ENCODE peak calls at places on chromosome 11, in ten cellular contexts. One of them, this sample, is unnamed.

GRCh38 chr11:56545531-56545930 is 2.5 kb upstream of the OR5M11 start:
- DNase-seq in bronchial epithelial cell: no peak
- DNase-seq in endothelial cell: no peak
- DNase-seq in tibial nerve: no peak
- DNase-seq in CD4-positive, alpha-beta T cell: no peak
- DNase-seq in Caco-2: no peak
- DNase-seq in fibroblast of villous mesenchyme: no peak
- DNase-seq in RWPE2: no peak
- DNase-seq in choroid plexus epithelial cell: no peak
- DNase-seq in fibroblast of the aortic adventitia: no peak
- DNase-seq in this sample: no peak

GRCh38 chr11:15800121-15800800 is 556.1 kb downstream of the SOX6 start:
- DNase-seq in choroid plexus epithelial cell: peak
- DNase-seq in bronchial epithelial cell: peak
- DNase-seq in CD4-positive, alpha-beta T cell: no peak
- DNase-seq in RWPE2: peak
- DNase-seq in tibial nerve: peak
- DNase-seq in endothelial cell: no peak
- DNase-seq in Caco-2: no peak
- DNase-seq in fibroblast of the aortic adventitia: peak
- DNase-seq in fibroblast of villous mesenchyme: peak
- DNase-seq in this sample: peak

GRCh38 chr11:100801225-100801999 is 114.3 kb downstream of the ARHGAP42 start:
- DNase-seq in fibroblast of villous mesenchyme: no peak
- DNase-seq in tibial nerve: no peak
- DNase-seq in endothelial cell: no peak
- DNase-seq in bronchial epithelial cell: no peak
- DNase-seq in CD4-positive, alpha-beta T cell: no peak
- DNase-seq in RWPE2: no peak
- DNase-seq in choroid plexus epithelial cell: no peak
- DNase-seq in Caco-2: no peak
- DNase-seq in fibroblast of the aortic adventitia: no peak
- DNase-seq in this sample: no peak

GRCh38 chr11:126766425-126766824 is 234.1 kb downstream of the KIRREL3 start:
- DNase-seq in bronchial epithelial cell: no peak
- DNase-seq in CD4-positive, alpha-beta T cell: no peak
- DNase-seq in Caco-2: no peak
- DNase-seq in RWPE2: no peak
- DNase-seq in tibial nerve: no peak
- DNase-seq in choroid plexus epithelial cell: no peak
- DNase-seq in endothelial cell: no peak
- DNase-seq in fibroblast of the aortic adventitia: no peak
- DNase-seq in fibroblast of villous mesenchyme: no peak
- DNase-seq in this sample: no peak

GRCh38 chr11:108647701-108648527 is 17.0 kb upstream of the DDX10 start:
- DNase-seq in endothelial cell: peak
- DNase-seq in tibial nerve: no peak
- DNase-seq in RWPE2: no peak
- DNase-seq in fibroblast of villous mesenchyme: peak
- DNase-seq in Caco-2: peak
- DNase-seq in fibroblast of the aortic adventitia: peak
- DNase-seq in bronchial epithelial cell: peak
- DNase-seq in CD4-positive, alpha-beta T cell: peak
- DNase-seq in choroid plexus epithelial cell: peak
- DNase-seq in this sample: peak

GRCh38 chr11:35970445-35970844 is 26.6 kb downstream of the LDLRAD3 start:
- DNase-seq in CD4-positive, alpha-beta T cell: no peak
- DNase-seq in tibial nerve: no peak
- DNase-seq in bronchial epithelial cell: no peak
- DNase-seq in fibroblast of villous mesenchyme: no peak
- DNase-seq in RWPE2: no peak
- DNase-seq in fibroblast of the aortic adventitia: no peak
- DNase-seq in endothelial cell: no peak
- DNase-seq in choroid plexus epithelial cell: no peak
- DNase-seq in Caco-2: no peak
- DNase-seq in this sample: no peak

GRCh38 chr11:106152013-106152412 is 74.6 kb downstream of the AASDHPPT start:
- DNase-seq in fibroblast of villous mesenchyme: no peak
- DNase-seq in choroid plexus epithelial cell: peak
- DNase-seq in fibroblast of the aortic adventitia: peak
- DNase-seq in endothelial cell: no peak
- DNase-seq in RWPE2: no peak
- DNase-seq in CD4-positive, alpha-beta T cell: no peak
- DNase-seq in bronchial epithelial cell: peak
- DNase-seq in Caco-2: no peak
- DNase-seq in tibial nerve: no peak
- DNase-seq in this sample: no peak

GRCh38 chr11:16195659-16196058 is 160.7 kb downstream of the SOX6 start:
- DNase-seq in tibial nerve: no peak
- DNase-seq in bronchial epithelial cell: no peak
- DNase-seq in Caco-2: no peak
- DNase-seq in CD4-positive, alpha-beta T cell: no peak
- DNase-seq in fibroblast of villous mesenchyme: peak
- DNase-seq in RWPE2: no peak
- DNase-seq in choroid plexus epithelial cell: peak
- DNase-seq in endothelial cell: no peak
- DNase-seq in fibroblast of the aortic adventitia: peak
- DNase-seq in this sample: no peak

GRCh38 chr11:70942593-70942992 is 309.8 kb downstream of the SHANK2 start:
- DNase-seq in RWPE2: no peak
- DNase-seq in fibroblast of villous mesenchyme: no peak
- DNase-seq in CD4-positive, alpha-beta T cell: no peak
- DNase-seq in choroid plexus epithelial cell: peak
- DNase-seq in bronchial epithelial cell: no peak
- DNase-seq in tibial nerve: no peak
- DNase-seq in endothelial cell: peak
- DNase-seq in Caco-2: peak
- DNase-seq in fibroblast of the aortic adventitia: no peak
- DNase-seq in this sample: no peak

GRCh38 chr11:70948416-70948815 is 304.0 kb downstream of the SHANK2 start:
- DNase-seq in endothelial cell: no peak
- DNase-seq in fibroblast of villous mesenchyme: no peak
- DNase-seq in RWPE2: no peak
- DNase-seq in tibial nerve: no peak
- DNase-seq in fibroblast of the aortic adventitia: no peak
- DNase-seq in CD4-positive, alpha-beta T cell: no peak
- DNase-seq in Caco-2: no peak
- DNase-seq in choroid plexus epithelial cell: no peak
- DNase-seq in bronchial epithelial cell: no peak
- DNase-seq in this sample: no peak

GRCh38 chr11:70944141-70944540 is 308.2 kb downstream of the SHANK2 start:
- DNase-seq in Caco-2: no peak
- DNase-seq in fibroblast of villous mesenchyme: no peak
- DNase-seq in choroid plexus epithelial cell: no peak
- DNase-seq in bronchial epithelial cell: no peak
- DNase-seq in CD4-positive, alpha-beta T cell: no peak
- DNase-seq in fibroblast of the aortic adventitia: no peak
- DNase-seq in endothelial cell: no peak
- DNase-seq in tibial nerve: no peak
- DNase-seq in RWPE2: no peak
- DNase-seq in this sample: no peak

GRCh38 chr11:70948855-70949551 is 303.4 kb downstream of the SHANK2 start:
- DNase-seq in bronchial epithelial cell: no peak
- DNase-seq in RWPE2: no peak
- DNase-seq in Caco-2: no peak
- DNase-seq in fibroblast of the aortic adventitia: no peak
- DNase-seq in tibial nerve: no peak
- DNase-seq in fibroblast of villous mesenchyme: no peak
- DNase-seq in choroid plexus epithelial cell: no peak
- DNase-seq in endothelial cell: no peak
- DNase-seq in CD4-positive, alpha-beta T cell: no peak
- DNase-seq in this sample: no peak

GRCh38 chr11:70944636-70945035 is 307.7 kb downstream of the SHANK2 start:
- DNase-seq in RWPE2: no peak
- DNase-seq in choroid plexus epithelial cell: no peak
- DNase-seq in fibroblast of villous mesenchyme: no peak
- DNase-seq in fibroblast of the aortic adventitia: no peak
- DNase-seq in bronchial epithelial cell: no peak
- DNase-seq in CD4-positive, alpha-beta T cell: no peak
- DNase-seq in Caco-2: no peak
- DNase-seq in tibial nerve: no peak
- DNase-seq in endothelial cell: no peak
- DNase-seq in this sample: no peak
- TF ChIP-seq CTCF in RWPE2: no peak
- TF ChIP-seq CTCF in choroid plexus epithelial cell: no peak
- TF ChIP-seq CTCF in fibroblast of villous mesenchyme: no peak
- TF ChIP-seq CTCF in fibroblast of the aortic adventitia: no peak
- TF ChIP-seq CTCF in bronchial epithelial cell: no peak
- TF ChIP-seq CTCF in CD4-positive, alpha-beta T cell: no peak
- TF ChIP-seq CTCF in Caco-2: peak
- TF ChIP-seq CTCF in tibial nerve: no peak
- TF ChIP-seq CTCF in endothelial cell: peak
- TF ChIP-seq CTCF in this sample: no peak

GRCh38 chr11:76683496-76684095 is 13.0 kb upstream of the LRRC32 start:
- DNase-seq in RWPE2: no peak
- DNase-seq in fibroblast of the aortic adventitia: no peak
- DNase-seq in choroid plexus epithelial cell: no peak
- DNase-seq in tibial nerve: no peak
- DNase-seq in bronchial epithelial cell: no peak
- DNase-seq in CD4-positive, alpha-beta T cell: no peak
- DNase-seq in Caco-2: no peak
- DNase-seq in fibroblast of villous mesenchyme: no peak
- DNase-seq in endothelial cell: no peak
- DNase-seq in this sample: no peak

GRCh38 chr11:76677010-76677771 is 6.6 kb upstream of the LRRC32 start:
- DNase-seq in CD4-positive, alpha-beta T cell: no peak
- DNase-seq in fibroblast of villous mesenchyme: no peak
- DNase-seq in tibial nerve: no peak
- DNase-seq in fibroblast of the aortic adventitia: no peak
- DNase-seq in RWPE2: no peak
- DNase-seq in bronchial epithelial cell: no peak
- DNase-seq in endothelial cell: no peak
- DNase-seq in Caco-2: no peak
- DNase-seq in choroid plexus epithelial cell: no peak
- DNase-seq in this sample: no peak

GRCh38 chr11:76678316-76678715 is 7.8 kb upstream of the LRRC32 start:
- DNase-seq in choroid plexus epithelial cell: no peak
- DNase-seq in bronchial epithelial cell: no peak
- DNase-seq in fibroblast of the aortic adventitia: no peak
- DNase-seq in fibroblast of villous mesenchyme: no peak
- DNase-seq in endothelial cell: no peak
- DNase-seq in tibial nerve: no peak
- DNase-seq in CD4-positive, alpha-beta T cell: no peak
- DNase-seq in RWPE2: no peak
- DNase-seq in Caco-2: no peak
- DNase-seq in this sample: no peak

GRCh38 chr11:76682681-76683080 is 12.1 kb upstream of the LRRC32 start:
- DNase-seq in bronchial epithelial cell: no peak
- DNase-seq in fibroblast of the aortic adventitia: no peak
- DNase-seq in fibroblast of villous mesenchyme: no peak
- DNase-seq in choroid plexus epithelial cell: no peak
- DNase-seq in RWPE2: no peak
- DNase-seq in tibial nerve: no peak
- DNase-seq in CD4-positive, alpha-beta T cell: no peak
- DNase-seq in endothelial cell: no peak
- DNase-seq in Caco-2: no peak
- DNase-seq in this sample: no peak

GRCh38 chr11:76680517-76681425 is 10.2 kb upstream of the LRRC32 start:
- DNase-seq in bronchial epithelial cell: peak
- DNase-seq in fibroblast of villous mesenchyme: peak
- DNase-seq in tibial nerve: peak
- DNase-seq in choroid plexus epithelial cell: peak
- DNase-seq in RWPE2: no peak
- DNase-seq in CD4-positive, alpha-beta T cell: peak
- DNase-seq in Caco-2: peak
- DNase-seq in fibroblast of the aortic adventitia: peak
- DNase-seq in endothelial cell: peak
- DNase-seq in this sample: no peak
- TF ChIP-seq CTCF in bronchial epithelial cell: peak
- TF ChIP-seq CTCF in fibroblast of villous mesenchyme: peak
- TF ChIP-seq CTCF in tibial nerve: peak
- TF ChIP-seq CTCF in choroid plexus epithelial cell: peak
- TF ChIP-seq CTCF in RWPE2: peak
- TF ChIP-seq CTCF in CD4-positive, alpha-beta T cell: peak
- TF ChIP-seq CTCF in Caco-2: peak
- TF ChIP-seq CTCF in fibroblast of the aortic adventitia: peak
- TF ChIP-seq CTCF in endothelial cell: peak
- TF ChIP-seq CTCF in this sample: peak

GRCh38 chr11:12084191-12084717 is 26.1 kb upstream of the MICAL2 start:
- DNase-seq in bronchial epithelial cell: peak
- DNase-seq in tibial nerve: no peak
- DNase-seq in RWPE2: no peak
- DNase-seq in Caco-2: no peak
- DNase-seq in fibroblast of villous mesenchyme: no peak
- DNase-seq in endothelial cell: no peak
- DNase-seq in fibroblast of the aortic adventitia: no peak
- DNase-seq in choroid plexus epithelial cell: no peak
- DNase-seq in CD4-positive, alpha-beta T cell: no peak
- DNase-seq in this sample: no peak

GRCh38 chr11:12079726-12080556 is 30.4 kb upstream of the MICAL2 start:
- DNase-seq in tibial nerve: peak
- DNase-seq in RWPE2: peak
- DNase-seq in choroid plexus epithelial cell: peak
- DNase-seq in endothelial cell: no peak
- DNase-seq in bronchial epithelial cell: peak
- DNase-seq in fibroblast of villous mesenchyme: peak
- DNase-seq in fibroblast of the aortic adventitia: peak
- DNase-seq in CD4-positive, alpha-beta T cell: no peak
- DNase-seq in Caco-2: peak
- DNase-seq in this sample: peak

GRCh38 chr11:12086271-12087074 is 23.9 kb upstream of the MICAL2 start:
- DNase-seq in fibroblast of villous mesenchyme: peak
- DNase-seq in CD4-positive, alpha-beta T cell: no peak
- DNase-seq in Caco-2: peak
- DNase-seq in tibial nerve: no peak
- DNase-seq in RWPE2: no peak
- DNase-seq in endothelial cell: no peak
- DNase-seq in choroid plexus epithelial cell: peak
- DNase-seq in bronchial epithelial cell: peak
- DNase-seq in fibroblast of the aortic adventitia: peak
- DNase-seq in this sample: peak

GRCh38 chr11:12085371-12086251 is 24.8 kb upstream of the MICAL2 start:
- DNase-seq in bronchial epithelial cell: no peak
- DNase-seq in Caco-2: peak
- DNase-seq in endothelial cell: no peak
- DNase-seq in fibroblast of villous mesenchyme: peak
- DNase-seq in CD4-positive, alpha-beta T cell: no peak
- DNase-seq in choroid plexus epithelial cell: no peak
- DNase-seq in fibroblast of the aortic adventitia: no peak
- DNase-seq in RWPE2: no peak
- DNase-seq in tibial nerve: no peak
- DNase-seq in this sample: no peak

DNA sequence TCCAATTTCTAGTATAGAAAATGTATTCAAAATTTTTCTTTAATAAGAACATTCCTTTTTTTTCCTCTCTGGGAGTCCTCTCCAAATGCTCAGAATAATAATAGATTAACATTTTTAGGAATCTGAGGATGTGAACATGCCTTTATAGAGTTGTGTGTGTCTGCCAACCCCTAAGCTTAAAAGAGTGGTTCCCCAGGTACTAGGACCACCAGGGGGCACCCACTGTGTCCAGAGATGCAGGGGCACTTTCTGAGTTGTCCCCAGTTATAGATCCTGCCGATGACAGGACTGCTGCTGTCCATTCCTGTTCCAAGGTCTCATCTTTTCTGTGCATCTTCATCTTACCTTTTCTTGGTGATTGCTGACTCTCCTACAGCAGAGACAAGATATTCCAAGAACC is 27.0 kb upstream of the MICAL2 start:
- DNase-seq in CD4-positive, alpha-beta T cell: no peak
- DNase-seq in fibroblast of villous mesenchyme: no peak
- DNase-seq in RWPE2: no peak
- DNase-seq in tibial nerve: no peak
- DNase-seq in Caco-2: peak
- DNase-seq in endothelial cell: no peak
- DNase-seq in bronchial epithelial cell: no peak
- DNase-seq in fibroblast of the aortic adventitia: no peak
- DNase-seq in choroid plexus epithelial cell: no peak
- DNase-seq in this sample: no peak
- TF ChIP-seq CTCF in CD4-positive, alpha-beta T cell: no peak
- TF ChIP-seq CTCF in fibroblast of villous mesenchyme: peak
- TF ChIP-seq CTCF in RWPE2: peak
- TF ChIP-seq CTCF in tibial nerve: no peak
- TF ChIP-seq CTCF in Caco-2: peak
- TF ChIP-seq CTCF in endothelial cell: no peak
- TF ChIP-seq CTCF in bronchial epithelial cell: no peak
- TF ChIP-seq CTCF in fibroblast of the aortic adventitia: peak
- TF ChIP-seq CTCF in choroid plexus epithelial cell: peak
- TF ChIP-seq CTCF in this sample: no peak

GRCh38 chr11:73204711-73205121 is 13.4 kb upstream of the P2RY2 start:
- DNase-seq in RWPE2: no peak
- DNase-seq in endothelial cell: no peak
- DNase-seq in tibial nerve: peak
- DNase-seq in Caco-2: no peak
- DNase-seq in fibroblast of the aortic adventitia: no peak
- DNase-seq in choroid plexus epithelial cell: no peak
- DNase-seq in fibroblast of villous mesenchyme: no peak
- DNase-seq in CD4-positive, alpha-beta T cell: no peak
- DNase-seq in bronchial epithelial cell: no peak
- DNase-seq in this sample: peak
- TF ChIP-seq CTCF in RWPE2: no peak
- TF ChIP-seq CTCF in endothelial cell: no peak
- TF ChIP-seq CTCF in tibial nerve: no peak
- TF ChIP-seq CTCF in Caco-2: no peak
- TF ChIP-seq CTCF in fibroblast of the aortic adventitia: no peak
- TF ChIP-seq CTCF in choroid plexus epithelial cell: no peak
- TF ChIP-seq CTCF in fibroblast of villous mesenchyme: no peak
- TF ChIP-seq CTCF in CD4-positive, alpha-beta T cell: no peak
- TF ChIP-seq CTCF in bronchial epithelial cell: no peak
- TF ChIP-seq CTCF in this sample: no peak